ENCODE peak calls at places on chromosomes 13 and 19, in nine cellular contexts. I is CD8-positive, alpha-beta T cell; S is body of pancreas; M is CD4-positive, alpha-beta T cell; W is heart right ventricle; X is fibroblast of lung; Q is astrocyte; F is Peyer's patch; Z is cardiac muscle cell. Y is an unnamed sample.
A peak's percentile ranks its signal among the peaks of the same experiment; 100 is the strongest.

GRCh38 chr19:35123573-35123972 is 8.0 kb downstream of the FXYD3 start:
- DNase-seq in I (no peak), S (peak; percentile 35), M (no peak), W (no peak), X (no peak), Q (no peak), F (no peak), Z (no peak), Y (peak; percentile 93)

GRCh38 chr13:51457086-51457485 is 4.2 kb upstream of the INTS6 start:
- DNase-seq in I (no peak), S (no peak), M (no peak), W (no peak), X (no peak), Q (no peak), F (no peak), Z (no peak), Y (no peak)

GRCh38 chr13:62629618-62630017 is 1214.0 kb upstream of the PCDH20 start:
- DNase-seq in I (no peak), S (peak; percentile 85), M (no peak), W (no peak), X (no peak), Q (no peak), F (no peak), Z (no peak), Y (no peak)

GRCh38 chr13:58376775-58377174 is 745.2 kb downstream of the PCDH17 start:
- DNase-seq in I (no peak), S (no peak), M (no peak), W (no peak), X (no peak), Q (no peak), F (no peak), Z (no peak), Y (no peak)

GRCh38 chr13:77751513-77752456 is 54.3 kb downstream of the SLAIN1 start:
- DNase-seq in I (no peak), S (peak; percentile 51), M (no peak), W (peak; percentile 22), X (peak; percentile 58), Q (peak; percentile 22), F (no peak), Z (peak; percentile 62), Y (no peak)

GRCh38 chr19:39299832-39300231 is 3.6 kb downstream of the IFNL1 start:
- DNase-seq in I (no peak), S (no peak), M (no peak), W (no peak), X (no peak), Q (no peak), F (no peak), Z (no peak), Y (no peak)

GRCh38 chr19:42018503-42019193 is 24.6 kb upstream of the ATP1A3 start:
- DNase-seq in I (no peak), S (no peak), M (no peak), W (no peak), X (no peak), Q (peak; percentile 10), F (no peak), Z (no peak), Y (no peak)

GRCh38 chr13:98111168-98112098 is 31.5 kb upstream of the FARP1 start:
- DNase-seq in I (no peak), S (no peak), M (no peak), W (no peak), X (no peak), Q (no peak), F (no peak), Z (no peak), Y (no peak)

GRCh38 chr19:52522555-52522954 is 4.9 kb upstream of the ZNF808 start:
- DNase-seq in I (no peak), S (no peak), M (no peak), W (no peak), X (no peak), Q (no peak), F (no peak), Z (no peak), Y (no peak)

GRCh38 chr13:74217816-74218215 is 83.6 kb upstream of the KLF12 start:
- DNase-seq in I (no peak), S (no peak), M (no peak), W (no peak), X (peak; percentile 85), Q (peak; percentile 88), F (no peak), Z (no peak), Y (no peak)

GRCh38 chr13:114224201-114224600 is 10.5 kb upstream of the CDC16 start:
- DNase-seq in I (no peak), S (no peak), M (no peak), W (no peak), X (no peak), Q (no peak), F (no peak), Z (no peak), Y (no peak)

GRCh38 chr13:39263033-39263432 is 224.8 kb downstream of the NHLRC3 start:
- DNase-seq in I (no peak), S (peak; percentile 46), M (no peak), W (peak; percentile 69), X (peak; percentile 50), Q (no peak), F (no peak), Z (peak; percentile 58), Y (no peak)

GRCh38 chr19:16259385-16260159 is 61.9 kb downstream of the AP1M1 start:
- DNase-seq in I (no peak), S (no peak), M (no peak), W (no peak), X (no peak), Q (no peak), F (no peak), Z (no peak), Y (no peak)

GRCh38 chr13:100954430-100955361 is 280.1 kb upstream of the TMTC4 start:
- DNase-seq in I (no peak), S (no peak), M (no peak), W (no peak), X (no peak), Q (peak; percentile 8), F (no peak), Z (peak; percentile 61), Y (no peak)

GRCh38 chr19:23046743-23047142 is 43.8 kb upstream of the ZNF728 start:
- DNase-seq in I (no peak), S (no peak), M (no peak), W (no peak), X (no peak), Q (no peak), F (no peak), Z (no peak), Y (no peak)
- H3K9me3 ChIP-seq in I (no peaks in the 10 kb centered on the region), S (no peaks in the 10 kb centered on the region), M (peaks cover 3% of the 10 kb centered on the region), W (no peaks in the 10 kb centered on the region), X (no peaks in the 10 kb centered on the region), Q (peaks cover 10% of the 10 kb centered on the region), F (no peaks in the 10 kb centered on the region), Z (no peaks in the 10 kb centered on the region), Y (no peaks in the 10 kb centered on the region)

DNA sequence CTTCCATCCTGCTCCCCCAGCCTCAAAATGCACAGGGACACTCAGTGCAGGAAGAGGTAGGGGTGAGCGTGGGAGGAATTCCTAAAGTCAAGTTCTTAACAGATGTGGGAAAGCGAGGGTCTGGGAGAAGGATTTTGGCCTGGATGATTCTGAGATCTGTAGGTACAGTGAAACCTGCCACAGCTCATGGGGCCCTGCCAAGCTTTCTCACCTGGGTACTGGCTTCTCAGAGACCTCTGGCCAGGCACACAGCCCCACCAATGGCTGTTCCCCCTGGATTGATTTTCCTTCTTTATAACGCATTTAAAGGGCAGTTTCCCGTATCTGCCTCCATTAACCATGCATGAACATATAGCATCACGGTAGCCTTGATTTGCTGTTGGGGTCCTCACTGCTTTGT is 47.0 kb upstream of the GSX1 start:
- DNase-seq in I (no peak), S (no peak), M (no peak), W (no peak), X (no peak), Q (no peak), F (no peak), Z (no peak), Y (no peak)
- H3K27ac ChIP-seq in I (no peak overlapping the region), S (no peak overlapping the region), M (no peak overlapping the region), W (no peak overlapping the region), X (no peak overlapping the region), Q (no peak overlapping the region), F (no peak overlapping the region), Z (no peak overlapping the region), Y (no peak overlapping the region)

GRCh38 chr19:33214621-33215020 is 11.0 kb downstream of the SLC7A10 start:
- DNase-seq in I (no peak), S (no peak), M (no peak), W (no peak), X (peak; percentile 26), Q (no peak), F (no peak), Z (peak; percentile 59), Y (no peak)
- TF ChIP-seq CTCF in I (no peak), S (no peak), M (no peak), W (no peak), X (peak; percentile 25), Q (peak; percentile 36), F (peak; percentile 7), Z (peak; percentile 62), Y (no peak)

GRCh38 chr19:54608205-54608604 is 14.8 kb downstream of the LILRA1 start:
- DNase-seq in I (no peak), S (no peak), M (no peak), W (no peak), X (no peak), Q (no peak), F (no peak), Z (no peak), Y (no peak)
- H3K9me3 ChIP-seq in I (no peaks in the 10 kb centered on the region), S (no peaks in the 10 kb centered on the region), M (peaks cover 5% of the 10 kb centered on the region), W (peaks cover 12% of the 10 kb centered on the region), X (no peaks in the 10 kb centered on the region), Q (peaks cover 13% of the 10 kb centered on the region), F (no peaks in the 10 kb centered on the region), Z (no peaks in the 10 kb centered on the region), Y (no peaks in the 10 kb centered on the region)

GRCh38 chr19:7226749-7227148 is 67.5 kb downstream of the INSR start:
- DNase-seq in I (no peak), S (no peak), M (no peak), W (no peak), X (no peak), Q (no peak), F (no peak), Z (no peak), Y (no peak)
- H3K27ac ChIP-seq in I (no peak overlapping the region), S (peak overlapping the region; percentile 38), M (no peak overlapping the region), W (no peak overlapping the region), X (no peak overlapping the region), Q (no peak overlapping the region), F (no peak overlapping the region), Z (no peak overlapping the region), Y (no peak overlapping the region)

DNA sequence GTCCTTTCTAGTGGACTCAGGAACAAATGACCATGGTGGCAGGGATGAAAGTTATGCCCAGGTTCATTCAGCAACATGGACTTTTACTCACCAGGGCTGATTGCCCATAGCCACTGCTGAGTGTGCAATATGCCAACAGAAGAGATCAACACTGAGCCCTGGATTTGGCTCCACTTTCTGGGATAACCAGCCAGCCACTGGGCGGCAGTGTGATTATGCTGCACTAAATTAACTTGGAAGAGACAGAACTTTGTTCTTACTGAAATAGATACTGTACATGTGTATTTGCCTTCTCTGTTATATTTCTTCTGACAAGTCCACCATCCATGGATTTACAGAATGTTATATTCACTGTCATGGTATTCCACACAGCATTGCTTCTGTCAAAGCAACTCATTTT is 257.4 kb downstream of the TDRD3 start:
- DNase-seq in I (no peak), S (peak; percentile 9), M (no peak), W (peak; percentile 23), X (peak; percentile 3), Q (no peak), F (no peak), Z (peak; percentile 62), Y (no peak)
- TF ChIP-seq CTCF in I (no peak), S (peak; percentile 27), M (no peak), W (peak; percentile 53), X (peak; percentile 22), Q (peak; percentile 47), F (peak; percentile 38), Z (peak; percentile 56), Y (peak; percentile 51)

Y was measured in ascending aorta.